ENCODE peak calls at places on chromosome 3, in ten cellular contexts. One of them, this sample, is unnamed.

GRCh38 chr3:84959470-84960380 is 936 bp downstream of the CADM2 start:
- DNase-seq in AG09309: no peak
- DNase-seq in neural progenitor cell: peak
- DNase-seq in endodermal cell: peak
- DNase-seq in mesenchymal stem cell: no peak
- DNase-seq in PC-9: no peak
- DNase-seq in transverse colon: no peak
- DNase-seq in foreskin fibroblast: no peak
- DNase-seq in cardiac fibroblast: no peak
- DNase-seq in testis: no peak
- DNase-seq in this sample: no peak

GRCh38 chr3:46985588-46985987 is 6.1 kb downstream of the NBEAL2 start:
- DNase-seq in AG09309: no peak
- DNase-seq in neural progenitor cell: no peak
- DNase-seq in endodermal cell: no peak
- DNase-seq in mesenchymal stem cell: no peak
- DNase-seq in PC-9: no peak
- DNase-seq in transverse colon: no peak
- DNase-seq in foreskin fibroblast: no peak
- DNase-seq in cardiac fibroblast: no peak
- DNase-seq in testis: no peak
- DNase-seq in this sample: no peak

GRCh38 chr3:14785207-14786155 is 33.3 kb upstream of the FGD5 start:
- DNase-seq in AG09309: no peak
- DNase-seq in neural progenitor cell: no peak
- DNase-seq in endodermal cell: peak
- DNase-seq in mesenchymal stem cell: no peak
- DNase-seq in PC-9: no peak
- DNase-seq in transverse colon: no peak
- DNase-seq in foreskin fibroblast: no peak
- DNase-seq in cardiac fibroblast: no peak
- DNase-seq in testis: no peak
- DNase-seq in this sample: no peak

GRCh38 chr3:82000773-82001172 is 239.3 kb upstream of the GBE1 start:
- DNase-seq in AG09309: no peak
- DNase-seq in neural progenitor cell: no peak
- DNase-seq in endodermal cell: no peak
- DNase-seq in mesenchymal stem cell: no peak
- DNase-seq in PC-9: no peak
- DNase-seq in transverse colon: no peak
- DNase-seq in foreskin fibroblast: no peak
- DNase-seq in cardiac fibroblast: no peak
- DNase-seq in testis: no peak
- DNase-seq in this sample: no peak

GRCh38 chr3:101879102-101879501 is 29.8 kb downstream of the NFKBIZ start:
- DNase-seq in AG09309: no peak
- DNase-seq in neural progenitor cell: no peak
- DNase-seq in endodermal cell: no peak
- DNase-seq in mesenchymal stem cell: no peak
- DNase-seq in PC-9: no peak
- DNase-seq in transverse colon: no peak
- DNase-seq in foreskin fibroblast: no peak
- DNase-seq in cardiac fibroblast: no peak
- DNase-seq in testis: no peak
- DNase-seq in this sample: no peak

GRCh38 chr3:183301937-183302580 is 49.0 kb downstream of the B3GNT5 start:
- DNase-seq in AG09309: no peak
- DNase-seq in neural progenitor cell: no peak
- DNase-seq in endodermal cell: no peak
- DNase-seq in mesenchymal stem cell: peak
- DNase-seq in PC-9: no peak
- DNase-seq in transverse colon: no peak
- DNase-seq in foreskin fibroblast: no peak
- DNase-seq in cardiac fibroblast: peak
- DNase-seq in testis: no peak
- DNase-seq in this sample: no peak

GRCh38 chr3:146227486-146227885 is 23.4 kb downstream of the PLSCR4 start:
- DNase-seq in AG09309: no peak
- DNase-seq in neural progenitor cell: peak
- DNase-seq in endodermal cell: peak
- DNase-seq in mesenchymal stem cell: peak
- DNase-seq in PC-9: no peak
- DNase-seq in transverse colon: no peak
- DNase-seq in foreskin fibroblast: no peak
- DNase-seq in cardiac fibroblast: no peak
- DNase-seq in testis: no peak
- DNase-seq in this sample: no peak

GRCh38 chr3:67655364-67656121 is 1.1 kb upstream of the SUCLG2 start:
- DNase-seq in AG09309: no peak
- DNase-seq in neural progenitor cell: no peak
- DNase-seq in endodermal cell: no peak
- DNase-seq in mesenchymal stem cell: no peak
- DNase-seq in PC-9: no peak
- DNase-seq in transverse colon: peak
- DNase-seq in foreskin fibroblast: no peak
- DNase-seq in cardiac fibroblast: peak
- DNase-seq in testis: peak
- DNase-seq in this sample: peak

GRCh38 chr3:5019411-5020261 is 40.4 kb downstream of the BHLHE40 start:
- DNase-seq in AG09309: no peak
- DNase-seq in neural progenitor cell: no peak
- DNase-seq in endodermal cell: peak
- DNase-seq in mesenchymal stem cell: no peak
- DNase-seq in PC-9: no peak
- DNase-seq in transverse colon: peak
- DNase-seq in foreskin fibroblast: no peak
- DNase-seq in cardiac fibroblast: no peak
- DNase-seq in testis: no peak
- DNase-seq in this sample: peak

GRCh38 chr3:16496008-16496407 is 17.5 kb downstream of the RFTN1 start:
- DNase-seq in AG09309: no peak
- DNase-seq in neural progenitor cell: no peak
- DNase-seq in endodermal cell: no peak
- DNase-seq in mesenchymal stem cell: no peak
- DNase-seq in PC-9: no peak
- DNase-seq in transverse colon: no peak
- DNase-seq in foreskin fibroblast: no peak
- DNase-seq in cardiac fibroblast: no peak
- DNase-seq in testis: no peak
- DNase-seq in this sample: peak

GRCh38 chr3:187919018-187919417 is 173.8 kb upstream of the BCL6 start:
- DNase-seq in AG09309: no peak
- DNase-seq in neural progenitor cell: no peak
- DNase-seq in endodermal cell: no peak
- DNase-seq in mesenchymal stem cell: no peak
- DNase-seq in PC-9: no peak
- DNase-seq in transverse colon: peak
- DNase-seq in foreskin fibroblast: no peak
- DNase-seq in cardiac fibroblast: no peak
- DNase-seq in testis: no peak
- DNase-seq in this sample: peak

GRCh38 chr3:187919990-187920389 is 174.7 kb upstream of the BCL6 start:
- DNase-seq in AG09309: no peak
- DNase-seq in neural progenitor cell: no peak
- DNase-seq in endodermal cell: no peak
- DNase-seq in mesenchymal stem cell: peak
- DNase-seq in PC-9: peak
- DNase-seq in transverse colon: no peak
- DNase-seq in foreskin fibroblast: peak
- DNase-seq in cardiac fibroblast: peak
- DNase-seq in testis: no peak
- DNase-seq in this sample: no peak

GRCh38 chr3:187918081-187918644 is 172.9 kb upstream of the BCL6 start:
- DNase-seq in AG09309: no peak
- DNase-seq in neural progenitor cell: no peak
- DNase-seq in endodermal cell: no peak
- DNase-seq in mesenchymal stem cell: no peak
- DNase-seq in PC-9: no peak
- DNase-seq in transverse colon: no peak
- DNase-seq in foreskin fibroblast: no peak
- DNase-seq in cardiac fibroblast: no peak
- DNase-seq in testis: no peak
- DNase-seq in this sample: no peak

GRCh38 chr3:187920871-187921270 is 175.6 kb upstream of the BCL6 start:
- DNase-seq in AG09309: peak
- DNase-seq in neural progenitor cell: no peak
- DNase-seq in endodermal cell: no peak
- DNase-seq in mesenchymal stem cell: peak
- DNase-seq in PC-9: no peak
- DNase-seq in transverse colon: peak
- DNase-seq in foreskin fibroblast: peak
- DNase-seq in cardiac fibroblast: peak
- DNase-seq in testis: no peak
- DNase-seq in this sample: no peak

GRCh38 chr3:187919535-187919934 is 174.3 kb upstream of the BCL6 start:
- DNase-seq in AG09309: no peak
- DNase-seq in neural progenitor cell: no peak
- DNase-seq in endodermal cell: no peak
- DNase-seq in mesenchymal stem cell: no peak
- DNase-seq in PC-9: no peak
- DNase-seq in transverse colon: no peak
- DNase-seq in foreskin fibroblast: no peak
- DNase-seq in cardiac fibroblast: no peak
- DNase-seq in testis: no peak
- DNase-seq in this sample: peak
- H3K4me3 ChIP-seq in AG09309: no peak
- H3K4me3 ChIP-seq in neural progenitor cell: no peak
- H3K4me3 ChIP-seq in endodermal cell: no peak
- H3K4me3 ChIP-seq in mesenchymal stem cell: no peak
- H3K4me3 ChIP-seq in PC-9: no peak
- H3K4me3 ChIP-seq in transverse colon: no peak
- H3K4me3 ChIP-seq in foreskin fibroblast: no peak
- H3K4me3 ChIP-seq in cardiac fibroblast: no peak
- H3K4me3 ChIP-seq in testis: no peak
- H3K4me3 ChIP-seq in this sample: peak

DNA sequence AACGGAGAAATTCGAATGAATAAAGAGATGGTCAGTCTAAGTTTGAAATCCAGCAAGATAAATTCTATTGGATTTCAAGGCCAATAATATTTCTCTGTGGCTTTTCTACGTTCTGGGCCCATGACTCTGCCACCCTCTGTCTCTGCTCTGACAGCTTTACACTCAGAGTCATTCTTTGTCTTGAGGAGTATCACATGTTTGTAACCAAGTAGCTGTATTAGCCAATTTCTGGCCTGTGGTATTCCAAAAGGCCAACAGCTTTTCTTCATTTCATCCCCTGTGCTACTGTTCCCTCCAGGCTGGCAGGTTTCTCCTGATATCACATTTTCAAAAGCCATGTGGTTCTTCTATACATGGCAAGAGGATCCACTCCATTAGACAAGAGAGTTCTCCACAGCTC is 324.1 kb upstream of the CNTN4 start:
- DNase-seq in AG09309: no peak
- DNase-seq in neural progenitor cell: no peak
- DNase-seq in endodermal cell: no peak
- DNase-seq in mesenchymal stem cell: no peak
- DNase-seq in PC-9: no peak
- DNase-seq in transverse colon: no peak
- DNase-seq in foreskin fibroblast: no peak
- DNase-seq in cardiac fibroblast: no peak
- DNase-seq in testis: no peak
- DNase-seq in this sample: no peak
- H3K4me3 ChIP-seq in AG09309: no peak
- H3K4me3 ChIP-seq in neural progenitor cell: no peak
- H3K4me3 ChIP-seq in endodermal cell: no peak
- H3K4me3 ChIP-seq in mesenchymal stem cell: no peak
- H3K4me3 ChIP-seq in PC-9: no peak
- H3K4me3 ChIP-seq in transverse colon: no peak
- H3K4me3 ChIP-seq in foreskin fibroblast: no peak
- H3K4me3 ChIP-seq in cardiac fibroblast: no peak
- H3K4me3 ChIP-seq in testis: no peak
- H3K4me3 ChIP-seq in this sample: no peak

DNA sequence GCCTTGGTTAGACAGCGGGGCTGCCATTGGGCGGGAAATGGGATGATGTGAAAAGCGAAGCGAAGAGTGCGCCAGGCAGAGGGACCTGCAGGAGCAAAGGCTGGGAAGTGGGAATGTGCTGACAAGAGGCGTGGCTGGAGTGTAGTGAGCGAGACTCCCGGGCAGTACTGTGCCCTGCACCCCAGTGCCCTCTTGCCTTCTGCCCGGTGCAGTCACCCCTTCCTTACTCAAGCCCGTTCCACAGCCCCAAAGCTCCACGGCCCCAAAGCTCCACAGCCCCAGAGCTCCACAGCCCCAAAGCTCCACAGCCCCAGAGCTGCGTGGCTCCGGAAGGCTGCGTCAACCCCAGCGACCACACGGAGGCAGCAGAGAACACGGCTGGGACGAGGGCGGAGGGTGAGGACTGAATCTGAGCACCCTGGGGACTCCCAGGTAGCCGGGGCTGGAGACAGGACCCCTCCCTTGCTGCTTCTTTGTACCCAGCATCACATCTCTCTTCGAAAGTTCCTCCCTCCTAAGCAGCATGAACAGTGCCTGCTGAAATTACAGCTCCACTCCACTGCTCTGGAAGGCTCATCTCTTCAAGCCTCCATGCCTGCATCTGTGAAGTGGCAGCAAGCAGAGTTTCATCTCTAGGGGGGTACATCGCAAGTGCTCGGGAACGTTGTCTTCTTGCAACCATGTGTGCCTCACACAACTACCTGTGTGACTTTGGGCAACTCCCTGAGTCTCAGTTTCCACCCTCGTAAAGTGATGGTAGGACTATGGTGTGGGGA is 108.9 kb downstream of the FBLN2 start:
- DNase-seq in AG09309: no peak
- DNase-seq in neural progenitor cell: peak
- DNase-seq in endodermal cell: peak
- DNase-seq in mesenchymal stem cell: peak
- DNase-seq in PC-9: peak
- DNase-seq in transverse colon: peak
- DNase-seq in foreskin fibroblast: peak
- DNase-seq in cardiac fibroblast: peak
- DNase-seq in testis: peak
- DNase-seq in this sample: no peak
- H3K4me3 ChIP-seq in AG09309: no peak
- H3K4me3 ChIP-seq in neural progenitor cell: no peak
- H3K4me3 ChIP-seq in endodermal cell: no peak
- H3K4me3 ChIP-seq in mesenchymal stem cell: no peak
- H3K4me3 ChIP-seq in PC-9: no peak
- H3K4me3 ChIP-seq in transverse colon: no peak
- H3K4me3 ChIP-seq in foreskin fibroblast: no peak
- H3K4me3 ChIP-seq in cardiac fibroblast: no peak
- H3K4me3 ChIP-seq in testis: no peak
- H3K4me3 ChIP-seq in this sample: no peak

GRCh38 chr3:195517030-195517429 is 26.1 kb downstream of the PPP1R2 start:
- DNase-seq in AG09309: no peak
- DNase-seq in neural progenitor cell: no peak
- DNase-seq in endodermal cell: no peak
- DNase-seq in mesenchymal stem cell: no peak
- DNase-seq in PC-9: peak
- DNase-seq in transverse colon: no peak
- DNase-seq in foreskin fibroblast: no peak
- DNase-seq in cardiac fibroblast: no peak
- DNase-seq in testis: no peak
- DNase-seq in this sample: no peak
- H3K4me3 ChIP-seq in AG09309: no peak
- H3K4me3 ChIP-seq in neural progenitor cell: no peak
- H3K4me3 ChIP-seq in endodermal cell: no peak
- H3K4me3 ChIP-seq in mesenchymal stem cell: no peak
- H3K4me3 ChIP-seq in PC-9: no peak
- H3K4me3 ChIP-seq in transverse colon: no peak
- H3K4me3 ChIP-seq in foreskin fibroblast: no peak
- H3K4me3 ChIP-seq in cardiac fibroblast: no peak
- H3K4me3 ChIP-seq in testis: no peak
- H3K4me3 ChIP-seq in this sample: no peak

GRCh38 chr3:194396561-194396896 is 2.5 kb downstream of the GP5 start:
- DNase-seq in AG09309: no peak
- DNase-seq in neural progenitor cell: no peak
- DNase-seq in endodermal cell: no peak
- DNase-seq in mesenchymal stem cell: no peak
- DNase-seq in PC-9: no peak
- DNase-seq in transverse colon: no peak
- DNase-seq in foreskin fibroblast: no peak
- DNase-seq in cardiac fibroblast: no peak
- DNase-seq in testis: no peak
- DNase-seq in this sample: no peak
- H3K4me3 ChIP-seq in AG09309: peak
- H3K4me3 ChIP-seq in neural progenitor cell: peak
- H3K4me3 ChIP-seq in endodermal cell: no peak
- H3K4me3 ChIP-seq in mesenchymal stem cell: peak
- H3K4me3 ChIP-seq in PC-9: no peak
- H3K4me3 ChIP-seq in transverse colon: no peak
- H3K4me3 ChIP-seq in foreskin fibroblast: no peak
- H3K4me3 ChIP-seq in cardiac fibroblast: no peak
- H3K4me3 ChIP-seq in testis: peak
- H3K4me3 ChIP-seq in this sample: peak